ENCODE peak calls at places on chromosomes 5 and 9, in seven cellular contexts. K is breast epithelium, G is tibial nerve, W is heart left ventricle, Z is Peyer's patch, D is A549, T is H54. A is an unnamed sample.

GRCh38 chr9:21852751-21853150 is 50.3 kb downstream of the MTAP start:
- DNase-seq in K (no peak), G (no peak), W (no peak), Z (no peak), D (no peak), T (no peak), A (no peak)

GRCh38 chr5:134798468-134798867 is 39.9 kb downstream of the DDX46 start:
- DNase-seq in K (no peak), G (no peak), W (no peak), Z (no peak), D (no peak), T (no peak), A (no peak)

GRCh38 chr9:92242115-92242778 is 51.2 kb downstream of the IARS1 start:
- DNase-seq in K (no peak), G (no peak), W (no peak), Z (no peak), D (peak), T (peak), A (no peak)

GRCh38 chr9:92781902-92782301 is 17.3 kb upstream of the BICD2 start:
- DNase-seq in K (no peak), G (no peak), W (no peak), Z (no peak), D (no peak), T (no peak), A (no peak)

GRCh38 chr9:121860744-121861143 is 209.3 kb downstream of the DAB2IP start:
- DNase-seq in K (peak), G (peak), W (no peak), Z (no peak), D (no peak), T (peak), A (no peak)

GRCh38 chr5:155651-156410 is 35.5 kb upstream of the LRRC14B start:
- DNase-seq in K (no peak), G (no peak), W (no peak), Z (peak), D (no peak), T (no peak), A (no peak)

GRCh38 chr9:86407022-86407421 is 52.8 kb upstream of the TUT7 start:
- DNase-seq in K (no peak), G (no peak), W (no peak), Z (no peak), D (no peak), T (peak), A (no peak)

GRCh38 chr5:180070726-180071417 is 687 bp downstream of the RNF130 start:
- DNase-seq in K (no peak), G (no peak), W (peak), Z (peak), D (peak), T (peak), A (peak)

GRCh38 chr5:98631311-98632054 is 142.0 kb upstream of the RGMB start:
- DNase-seq in K (no peak), G (no peak), W (no peak), Z (no peak), D (no peak), T (peak), A (no peak)

GRCh38 chr5:78008356-78008967 is 232.3 kb upstream of the TBCA start:
- DNase-seq in K (no peak), G (no peak), W (no peak), Z (no peak), D (peak), T (no peak), A (peak)

GRCh38 chr5:16907270-16907669 is 28.8 kb downstream of the MYO10 start:
- DNase-seq in K (no peak), G (no peak), W (no peak), Z (no peak), D (no peak), T (no peak), A (no peak)

GRCh38 chr9:16309350-16310271 is 560.9 kb downstream of the BNC2 start:
- DNase-seq in K (no peak), G (peak), W (peak), Z (no peak), D (no peak), T (no peak), A (no peak)

GRCh38 chr5:29238115-29238514 is 1955.4 kb upstream of the CDH6 start:
- DNase-seq in K (no peak), G (no peak), W (no peak), Z (no peak), D (no peak), T (no peak), A (no peak)

GRCh38 chr9:70438341-70438924 is 24.0 kb upstream of the KLF9 start:
- DNase-seq in K (no peak), G (no peak), W (peak), Z (peak), D (peak), T (peak), A (peak)

GRCh38 chr5:60955239-60955638 is 10.2 kb downstream of the NDUFAF2 start:
- DNase-seq in K (no peak), G (no peak), W (no peak), Z (no peak), D (no peak), T (no peak), A (no peak)

GRCh38 chr5:76256116-76256889 is 146.8 kb upstream of the IQGAP2 start:
- DNase-seq in K (no peak), G (no peak), W (peak), Z (peak), D (peak), T (peak), A (peak)

GRCh38 chr9:100573655-100574260 is 4.1 kb upstream of the CAVIN4 start:
- DNase-seq in K (no peak), G (no peak), W (no peak), Z (no peak), D (no peak), T (no peak), A (no peak)

GRCh38 chr5:167993771-167994170 is 297.7 kb upstream of the WWC1 start:
- DNase-seq in K (no peak), G (no peak), W (no peak), Z (no peak), D (no peak), T (no peak), A (no peak)

GRCh38 chr9:128716581-128717254 is 7.2 kb downstream of the ZDHHC12 start:
- DNase-seq in K (no peak), G (no peak), W (no peak), Z (no peak), D (no peak), T (no peak), A (no peak)

GRCh38 chr5:155689403-155689802 is 637.6 kb upstream of the SGCD start:
- DNase-seq in K (no peak), G (no peak), W (no peak), Z (no peak), D (no peak), T (no peak), A (no peak)

GRCh38 chr5:112917453-112918005 is 4.5 kb downstream of the REEP5 start:
- DNase-seq in K (no peak), G (no peak), W (no peak), Z (no peak), D (no peak), T (no peak), A (peak)

GRCh38 chr5:43635374-43635773 is 32.4 kb downstream of the NNT start:
- DNase-seq in K (no peak), G (no peak), W (no peak), Z (no peak), D (no peak), T (no peak), A (no peak)

GRCh38 chr9:112069318-112070169 is 105.6 kb downstream of the SUSD1 start:
- DNase-seq in K (no peak), G (no peak), W (no peak), Z (peak), D (no peak), T (no peak), A (peak)
- TF ChIP-seq POLR2A in K (no peak), G (no peak), W (no peak), Z (no peak), D (no peak), T (no peak), A (no peak)

GRCh38 chr5:108727639-108728565 is 19.8 kb upstream of the FER start:
- DNase-seq in K (peak), G (peak), W (peak), Z (peak), D (peak), T (peak), A (peak)
- TF ChIP-seq POLR2A in K (peak), G (peak), W (no peak), Z (peak), D (peak), T (peak), A (peak)

GRCh38 chr5:150404991-150405816 is 7.5 kb downstream of the CD74 start:
- DNase-seq in K (no peak), G (no peak), W (no peak), Z (no peak), D (no peak), T (no peak), A (no peak)
- TF ChIP-seq POLR2A in K (no peak), G (no peak), W (no peak), Z (no peak), D (no peak), T (no peak), A (no peak)

GRCh38 chr9:129962376-129962765 is 80.6 kb downstream of the FNBP1 start:
- DNase-seq in K (no peak), G (no peak), W (no peak), Z (no peak), D (no peak), T (no peak), A (no peak)

GRCh38 chr9:129968690-129969485 is 74.1 kb downstream of the FNBP1 start:
- DNase-seq in K (no peak), G (no peak), W (no peak), Z (no peak), D (no peak), T (peak), A (no peak)

GRCh38 chr9:129964901-129965734 is 77.9 kb downstream of the FNBP1 start:
- DNase-seq in K (no peak), G (no peak), W (no peak), Z (no peak), D (no peak), T (no peak), A (no peak)

GRCh38 chr9:129958771-129959170 is 84.2 kb downstream of the FNBP1 start:
- DNase-seq in K (no peak), G (no peak), W (no peak), Z (no peak), D (no peak), T (no peak), A (no peak)

GRCh38 chr9:129962889-129963703 is 79.9 kb downstream of the FNBP1 start:
- DNase-seq in K (no peak), G (no peak), W (peak), Z (peak), D (no peak), T (no peak), A (no peak)
- TF ChIP-seq POLR2A in K (peak), G (peak), W (no peak), Z (no peak), D (no peak), T (no peak), A (no peak)

DNA sequence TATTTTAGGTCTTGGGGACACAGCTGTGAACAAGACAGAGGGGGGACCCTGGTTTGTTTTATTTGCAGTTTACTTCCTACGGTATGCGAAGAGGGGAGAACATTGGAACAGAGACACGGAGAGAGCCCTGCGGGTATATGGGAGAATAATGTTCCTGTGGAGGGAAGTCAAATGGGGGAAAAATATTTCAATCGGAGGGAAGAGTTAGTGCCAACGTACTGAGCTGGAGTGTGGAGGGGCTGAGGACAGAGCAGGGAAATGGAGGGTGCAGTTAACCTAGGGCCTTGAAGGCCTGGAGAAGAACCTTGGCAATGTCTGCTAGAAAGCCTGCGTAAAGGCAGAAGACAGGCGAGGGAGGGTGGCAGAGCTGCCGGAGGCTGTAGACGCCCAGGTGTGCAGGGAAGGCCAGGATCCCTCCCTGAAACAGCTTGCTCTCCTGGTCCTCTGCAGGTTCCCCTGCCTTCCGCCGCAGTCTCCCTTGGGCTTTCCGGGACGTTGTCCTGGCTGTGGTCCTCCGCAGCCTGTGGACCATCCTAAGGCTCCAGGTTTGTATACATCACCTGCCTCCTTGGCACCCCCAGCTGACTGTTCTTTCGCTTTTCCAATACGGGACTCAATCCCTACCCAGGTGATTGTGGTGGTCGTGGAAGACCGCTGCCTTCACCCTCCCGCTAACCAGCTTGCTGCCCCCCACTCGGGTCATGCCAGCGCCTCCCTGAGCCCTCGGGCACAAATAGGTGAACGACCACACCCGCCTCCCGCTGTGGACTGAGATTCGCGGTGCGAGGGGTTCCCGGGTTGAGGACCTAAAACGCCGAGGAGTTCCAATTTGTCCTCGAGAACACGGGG is 1.9 kb upstream of the RACK1 start:
- DNase-seq in K (no peak), G (no peak), W (no peak), Z (no peak), D (no peak), T (no peak), A (no peak)
- TF ChIP-seq POLR2A in K (no peak), G (no peak), W (no peak), Z (no peak), D (no peak), T (no peak), A (no peak)